ENCODE peak calls at places on chromosomes 11 and 22, in nine cellular contexts. Y is pancreas; P is lower lobe of right lung; A is right lobe of liver; L is heart left ventricle; R is IMR-90; C is CD8-positive, alpha-beta memory T cell; W is aorta; F is A549. T is an unnamed sample.

GRCh38 chr11:11985954-11986949 is 22.2 kb downstream of the DKK3 start:
- DNase-seq in A (no peak), L (no peak), P (no peak), Y (peak; percentile 16), F (no peak), W (no peak), C (no peak), R (no peak), T (no peak)

GRCh38 chr11:118661425-118662301 is 17.8 kb downstream of the TREH start:
- DNase-seq in R (no peak), C (no peak), Y (peak; percentile 68), F (no peak), L (no peak), P (no peak), W (no peak), A (no peak), T (no peak)

GRCh38 chr22:27438271-27438980 is 363.1 kb downstream of the MN1 start:
- DNase-seq in L (no peak), P (no peak), W (peak; percentile 72), R (peak; percentile 9), F (no peak), A (no peak), C (no peak), Y (peak; percentile 87), T (no peak)

GRCh38 chr11:63608353-63609345 is 5.6 kb downstream of the PLAAT3 start:
- DNase-seq in F (no peak), L (no peak), W (no peak), Y (no peak), P (no peak), R (peak; percentile 66), A (peak; percentile 39), C (no peak), T (peak; percentile 97)

GRCh38 chr22:29689201-29689871 is 30.5 kb upstream of the CABP7 start:
- DNase-seq in P (no peak), Y (no peak), R (no peak), W (no peak), C (no peak), A (no peak), L (no peak), F (no peak), T (no peak)

GRCh38 chr11:7555067-7555699 is 41.4 kb downstream of the PPFIBP2 start:
- DNase-seq in C (no peak), L (peak; percentile 60), P (peak; percentile 61), A (peak; percentile 71), F (no peak), Y (peak; percentile 78), W (no peak), R (no peak), T (no peak)

GRCh38 chr22:19128946-19129727 is 2.0 kb upstream of the TSSK2 start:
- DNase-seq in W (no peak), F (no peak), R (no peak), Y (peak; percentile 28), A (no peak), L (no peak), C (no peak), P (no peak), T (no peak)

GRCh38 chr22:28112548-28113043 is 193.5 kb upstream of the PITPNB start:
- DNase-seq in P (peak; percentile 52), R (peak; percentile 43), L (peak; percentile 50), W (no peak), F (peak; percentile 47), Y (no peak), C (no peak), A (no peak), T (no peak)

GRCh38 chr11:128643661-128644060 is 50.2 kb upstream of the FLI1 start:
- DNase-seq in P (no peak), C (no peak), F (no peak), W (no peak), L (no peak), A (no peak), R (no peak), Y (no peak), T (no peak)

GRCh38 chr22:20526628-20527355 is 19.4 kb downstream of the MED15 start:
- DNase-seq in R (peak; percentile 91), A (no peak), L (no peak), F (peak; percentile 42), C (no peak), Y (no peak), W (no peak), P (no peak), T (peak; percentile 70)

GRCh38 chr22:33756508-33756949 is 163.7 kb downstream of the LARGE1 start:
- DNase-seq in F (no peak), Y (no peak), P (no peak), A (no peak), R (no peak), W (no peak), L (no peak), C (no peak), T (no peak)

GRCh38 chr11:134736251-134737072 is 324.4 kb upstream of the B3GAT1 start:
- DNase-seq in L (no peak), A (no peak), Y (no peak), F (no peak), C (no peak), W (no peak), R (no peak), P (no peak), T (no peak)

GRCh38 chr22:50057292-50057867 is 718 bp downstream of the TTLL8 start:
- DNase-seq in P (no peak), A (no peak), C (no peak), Y (peak; percentile 39), R (peak; percentile 14), L (no peak), W (no peak), F (no peak), T (no peak)

GRCh38 chr22:44926491-44927415 is 83.1 kb downstream of the PHF21B start:
- DNase-seq in C (no peak), W (peak; percentile 20), P (peak; percentile 25), Y (peak; percentile 41), F (no peak), A (no peak), R (no peak), L (no peak), T (no peak)

GRCh38 chr11:23954317-23954716 is 542.5 kb upstream of the LUZP2 start:
- DNase-seq in A (no peak), P (no peak), F (no peak), C (no peak), L (no peak), Y (no peak), W (no peak), R (peak; percentile 62), T (no peak)

GRCh38 chr11:129319201-129319600 is 56.4 kb upstream of the BARX2 start:
- DNase-seq in R (no peak), C (no peak), W (no peak), A (no peak), P (no peak), F (no peak), L (no peak), Y (no peak), T (no peak)

GRCh38 chr11:79926707-79927106 is 485.9 kb upstream of the TENM4 start:
- DNase-seq in Y (no peak), W (no peak), F (no peak), L (no peak), R (no peak), A (no peak), C (no peak), P (no peak), T (no peak)

GRCh38 chr11:69605737-69606526 is 35.0 kb upstream of the CCND1 start:
- DNase-seq in L (no peak), W (no peak), R (no peak), A (no peak), F (no peak), P (no peak), Y (no peak), C (no peak), T (peak; percentile 46)

GRCh38 chr11:34732831-34733230 is 111.9 kb downstream of the EHF start:
- DNase-seq in C (no peak), Y (no peak), P (no peak), A (no peak), W (no peak), R (no peak), F (no peak), L (no peak), T (no peak)

GRCh38 chr11:106133529-106133928 is 56.1 kb downstream of the AASDHPPT start:
- DNase-seq in P (no peak), R (no peak), F (no peak), C (no peak), W (no peak), Y (no peak), A (no peak), L (no peak), T (no peak)

GRCh38 chr22:29767289-29768051 is at the start of gene UQCR10:
- DNase-seq in P (peak; percentile 98), L (peak; percentile 92), Y (peak; percentile 97), F (peak; percentile 90), A (peak; percentile 92), W (peak; percentile 95), C (peak; percentile 91), R (peak; percentile 88), T (peak; percentile 99)

GRCh38 chr11:47375546-47376085 is 2.7 kb downstream of the SPI1 start:
- DNase-seq in W (peak; percentile 37), C (no peak), R (no peak), Y (no peak), P (no peak), A (peak; percentile 43), F (no peak), L (no peak), T (no peak)
- H3K27ac ChIP-seq in W (no peak overlapping the region), C (no peak overlapping the region), R (no peak overlapping the region), Y (no peak overlapping the region), P (no peak overlapping the region), A (no peak overlapping the region), F (no peak overlapping the region), L (no peak overlapping the region), T (no peak overlapping the region)

GRCh38 chr22:35987994-35988393 is 40.6 kb downstream of the RBFOX2 start:
- DNase-seq in C (no peak), R (no peak), L (no peak), A (no peak), Y (no peak), W (no peak), P (no peak), F (no peak), T (no peak)
- H3K4me1 ChIP-seq in C (no peaks in the 10 kb centered on the region), R (peaks cover 22% of the 10 kb centered on the region), L (peaks cover 40% of the 10 kb centered on the region), A (peaks cover 24% of the 10 kb centered on the region), Y (no peaks in the 10 kb centered on the region), W (peaks cover 4% of the 10 kb centered on the region), P (peaks cover 9% of the 10 kb centered on the region), F (no peaks in the 10 kb centered on the region), T (peaks cover 13% of the 10 kb centered on the region)

GRCh38 chr22:48556751-48557150 is 1270.9 kb downstream of the BRD1 start:
- DNase-seq in F (no peak), Y (peak; percentile 43), A (no peak), W (no peak), R (no peak), C (no peak), L (no peak), P (no peak), T (no peak)
- H3K4me3 ChIP-seq in F (no peak overlapping the region), Y (no peak overlapping the region), A (no peak overlapping the region), W (no peak overlapping the region), R (no peak overlapping the region), C (no peak overlapping the region), L (no peak overlapping the region), P (no peak overlapping the region), T (no peak overlapping the region)

DNA sequence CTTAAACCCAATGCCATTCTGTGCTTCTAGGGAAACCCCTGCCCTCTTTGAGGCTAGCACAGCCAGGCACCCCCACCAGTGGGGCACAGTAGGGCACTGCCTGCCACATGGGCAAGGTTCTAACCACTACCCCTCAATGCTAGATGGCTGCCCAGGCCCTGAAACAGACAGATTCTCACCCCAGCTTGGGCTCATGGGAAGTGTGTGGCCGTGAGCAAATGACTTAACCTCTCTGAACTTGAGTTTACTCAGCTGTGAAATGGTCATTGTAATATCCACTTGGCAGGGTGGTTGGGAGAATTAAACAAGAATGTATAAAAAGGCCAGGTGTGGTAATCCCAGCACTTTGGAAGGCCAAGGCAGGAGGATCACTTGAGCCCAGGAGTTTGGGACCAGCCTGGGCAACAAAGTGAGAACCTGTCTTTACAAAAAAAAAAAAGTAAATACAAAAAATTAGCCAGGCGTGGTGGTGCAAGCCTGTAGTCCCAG is 22.4 kb downstream of the C22orf23 start:
- DNase-seq in A (no peak), F (no peak), W (no peak), L (no peak), R (no peak), C (no peak), P (no peak), Y (no peak), T (no peak)
- H3K27ac ChIP-seq in A (no peak overlapping the region), F (no peak overlapping the region), W (no peak overlapping the region), L (peak overlapping the region; percentile 79), R (no peak overlapping the region), C (no peak overlapping the region), P (peak overlapping the region; percentile 10), Y (peak overlapping the region; percentile 53), T (no peak overlapping the region)